ENCODE peak calls at places on chromosomes 1 and 21, in seven cellular contexts. One of them, this sample, is unnamed.

GRCh38 chr21:32143222-32143939 is 135.5 kb downstream of the MIS18A start:
- DNase-seq in left ventricle myocardium inferior: peak
- DNase-seq in fibroblast of mammary gland: peak
- DNase-seq in Calu3: no peak
- DNase-seq in endothelial cell of umbilical vein: no peak
- DNase-seq in upper lobe of right lung: no peak
- DNase-seq in neural crest cell: no peak
- DNase-seq in this sample: no peak

GRCh38 chr1:44808938-44809917 is 905 bp downstream of the BTBD19 start:
- DNase-seq in left ventricle myocardium inferior: peak
- DNase-seq in upper lobe of right lung: peak
- DNase-seq in endothelial cell of umbilical vein: peak
- DNase-seq in Calu3: no peak
- DNase-seq in neural crest cell: no peak
- DNase-seq in fibroblast of mammary gland: peak
- DNase-seq in this sample: peak

GRCh38 chr1:228238007-228238406 is 30.2 kb downstream of the OBSCN start:
- DNase-seq in endothelial cell of umbilical vein: no peak
- DNase-seq in neural crest cell: no peak
- DNase-seq in left ventricle myocardium inferior: no peak
- DNase-seq in Calu3: no peak
- DNase-seq in upper lobe of right lung: no peak
- DNase-seq in fibroblast of mammary gland: no peak
- DNase-seq in this sample: no peak

GRCh38 chr1:86616871-86617270 is 70.0 kb downstream of the CLCA4 start:
- DNase-seq in left ventricle myocardium inferior: no peak
- DNase-seq in Calu3: peak
- DNase-seq in endothelial cell of umbilical vein: no peak
- DNase-seq in upper lobe of right lung: no peak
- DNase-seq in neural crest cell: no peak
- DNase-seq in fibroblast of mammary gland: no peak
- DNase-seq in this sample: no peak

GRCh38 chr1:247146671-247147070 is 25.1 kb downstream of the ZNF124 start:
- DNase-seq in left ventricle myocardium inferior: no peak
- DNase-seq in fibroblast of mammary gland: no peak
- DNase-seq in endothelial cell of umbilical vein: no peak
- DNase-seq in Calu3: no peak
- DNase-seq in upper lobe of right lung: no peak
- DNase-seq in neural crest cell: no peak
- DNase-seq in this sample: no peak

GRCh38 chr1:19028110-19028509 is 71.6 kb upstream of the IFFO2 start:
- DNase-seq in fibroblast of mammary gland: no peak
- DNase-seq in left ventricle myocardium inferior: no peak
- DNase-seq in upper lobe of right lung: no peak
- DNase-seq in endothelial cell of umbilical vein: no peak
- DNase-seq in neural crest cell: no peak
- DNase-seq in Calu3: no peak
- DNase-seq in this sample: peak

GRCh38 chr1:62295921-62296451 is 23.2 kb downstream of the KANK4 start:
- DNase-seq in left ventricle myocardium inferior: no peak
- DNase-seq in endothelial cell of umbilical vein: no peak
- DNase-seq in Calu3: no peak
- DNase-seq in upper lobe of right lung: no peak
- DNase-seq in neural crest cell: no peak
- DNase-seq in fibroblast of mammary gland: peak
- DNase-seq in this sample: no peak

GRCh38 chr21:22575165-22575584 is 1577.0 kb downstream of the NCAM2 start:
- DNase-seq in Calu3: no peak
- DNase-seq in upper lobe of right lung: no peak
- DNase-seq in endothelial cell of umbilical vein: peak
- DNase-seq in neural crest cell: peak
- DNase-seq in left ventricle myocardium inferior: no peak
- DNase-seq in fibroblast of mammary gland: no peak
- DNase-seq in this sample: no peak

GRCh38 chr1:186643600-186643999 is 36.6 kb downstream of the PTGS2 start:
- DNase-seq in endothelial cell of umbilical vein: no peak
- DNase-seq in upper lobe of right lung: no peak
- DNase-seq in Calu3: no peak
- DNase-seq in neural crest cell: no peak
- DNase-seq in left ventricle myocardium inferior: no peak
- DNase-seq in fibroblast of mammary gland: peak
- DNase-seq in this sample: no peak

GRCh38 chr1:78619803-78620579 is at the start of gene IFI44L:
- DNase-seq in upper lobe of right lung: no peak
- DNase-seq in endothelial cell of umbilical vein: peak
- DNase-seq in left ventricle myocardium inferior: peak
- DNase-seq in fibroblast of mammary gland: peak
- DNase-seq in neural crest cell: no peak
- DNase-seq in Calu3: peak
- DNase-seq in this sample: no peak

GRCh38 chr1:205577874-205578658 is 53.7 kb downstream of the ELK4 start:
- DNase-seq in Calu3: no peak
- DNase-seq in neural crest cell: no peak
- DNase-seq in fibroblast of mammary gland: peak
- DNase-seq in upper lobe of right lung: peak
- DNase-seq in endothelial cell of umbilical vein: no peak
- DNase-seq in left ventricle myocardium inferior: no peak
- DNase-seq in this sample: no peak

GRCh38 chr1:21567241-21568005 is 58.2 kb downstream of the ALPL start:
- DNase-seq in neural crest cell: no peak
- DNase-seq in upper lobe of right lung: no peak
- DNase-seq in Calu3: no peak
- DNase-seq in left ventricle myocardium inferior: no peak
- DNase-seq in fibroblast of mammary gland: peak
- DNase-seq in endothelial cell of umbilical vein: no peak
- DNase-seq in this sample: no peak

GRCh38 chr1:161300478-161300877 is 9.3 kb downstream of the MPZ start:
- DNase-seq in left ventricle myocardium inferior: no peak
- DNase-seq in neural crest cell: no peak
- DNase-seq in endothelial cell of umbilical vein: no peak
- DNase-seq in upper lobe of right lung: no peak
- DNase-seq in Calu3: no peak
- DNase-seq in fibroblast of mammary gland: no peak
- DNase-seq in this sample: no peak

GRCh38 chr1:161298116-161298515 is 11.7 kb downstream of the MPZ start:
- DNase-seq in upper lobe of right lung: no peak
- DNase-seq in fibroblast of mammary gland: no peak
- DNase-seq in endothelial cell of umbilical vein: no peak
- DNase-seq in Calu3: no peak
- DNase-seq in neural crest cell: no peak
- DNase-seq in left ventricle myocardium inferior: no peak
- DNase-seq in this sample: no peak

GRCh38 chr1:161304927-161305871 is 4.6 kb downstream of the MPZ start:
- DNase-seq in fibroblast of mammary gland: no peak
- DNase-seq in neural crest cell: no peak
- DNase-seq in upper lobe of right lung: no peak
- DNase-seq in endothelial cell of umbilical vein: no peak
- DNase-seq in Calu3: no peak
- DNase-seq in left ventricle myocardium inferior: no peak
- DNase-seq in this sample: no peak

DNA sequence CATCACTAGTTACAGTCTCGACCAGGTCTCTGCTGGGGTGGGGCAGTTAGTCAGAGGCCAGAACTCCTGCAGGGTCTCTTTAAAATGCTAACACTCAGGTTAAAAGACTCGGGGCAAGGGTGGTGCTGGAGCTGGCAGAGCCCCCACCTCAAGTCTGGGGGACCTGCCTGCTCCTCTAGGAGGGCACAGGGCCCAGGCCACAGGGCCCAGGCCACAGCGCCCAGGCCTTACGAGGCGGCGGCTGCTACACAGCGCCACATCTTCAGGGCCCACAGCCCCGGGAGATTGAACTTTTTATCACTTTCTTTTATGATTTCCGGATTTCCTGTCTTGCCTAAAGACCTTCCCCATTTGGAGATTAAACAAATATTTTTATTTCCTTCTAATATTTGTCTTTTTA is 10.4 kb downstream of the MPZ start:
- DNase-seq in neural crest cell: no peak
- DNase-seq in Calu3: no peak
- DNase-seq in fibroblast of mammary gland: no peak
- DNase-seq in endothelial cell of umbilical vein: no peak
- DNase-seq in left ventricle myocardium inferior: no peak
- DNase-seq in upper lobe of right lung: no peak
- DNase-seq in this sample: no peak
- TF ChIP-seq CTCF in neural crest cell: no peak
- TF ChIP-seq CTCF in Calu3: no peak
- TF ChIP-seq CTCF in fibroblast of mammary gland: no peak
- TF ChIP-seq CTCF in endothelial cell of umbilical vein: no peak
- TF ChIP-seq CTCF in left ventricle myocardium inferior: no peak
- TF ChIP-seq CTCF in upper lobe of right lung: no peak
- TF ChIP-seq CTCF in this sample: no peak

DNA sequence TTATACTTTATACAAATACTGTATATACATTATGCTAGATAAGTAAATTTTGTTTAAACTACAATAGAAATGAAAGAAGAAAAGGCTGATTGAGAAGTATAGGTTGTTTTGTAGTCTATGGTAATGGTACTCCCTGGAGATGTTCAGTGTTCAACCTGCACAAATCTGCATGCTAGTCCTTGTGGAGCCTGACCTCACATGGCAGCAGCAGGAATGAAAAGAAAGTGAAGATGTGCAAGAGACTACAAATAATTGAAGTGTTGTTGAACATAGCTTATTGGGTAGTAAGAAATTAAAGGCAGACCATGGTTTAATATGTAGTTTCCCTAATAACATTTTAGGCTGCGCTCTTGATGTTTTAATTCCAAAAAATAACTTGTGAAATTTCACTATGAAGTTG is 201.2 kb downstream of the TGFB2 start:
- DNase-seq in neural crest cell: no peak
- DNase-seq in endothelial cell of umbilical vein: no peak
- DNase-seq in Calu3: peak
- DNase-seq in left ventricle myocardium inferior: no peak
- DNase-seq in upper lobe of right lung: no peak
- DNase-seq in fibroblast of mammary gland: peak
- DNase-seq in this sample: no peak
- TF ChIP-seq CTCF in neural crest cell: no peak
- TF ChIP-seq CTCF in endothelial cell of umbilical vein: no peak
- TF ChIP-seq CTCF in Calu3: no peak
- TF ChIP-seq CTCF in left ventricle myocardium inferior: no peak
- TF ChIP-seq CTCF in upper lobe of right lung: no peak
- TF ChIP-seq CTCF in fibroblast of mammary gland: peak
- TF ChIP-seq CTCF in this sample: no peak

GRCh38 chr1:221850788-221851187 is 108.9 kb upstream of the DUSP10 start:
- DNase-seq in left ventricle myocardium inferior: no peak
- DNase-seq in fibroblast of mammary gland: no peak
- DNase-seq in neural crest cell: no peak
- DNase-seq in endothelial cell of umbilical vein: no peak
- DNase-seq in Calu3: no peak
- DNase-seq in upper lobe of right lung: no peak
- DNase-seq in this sample: no peak

GRCh38 chr1:221855156-221855555 is 113.3 kb upstream of the DUSP10 start:
- DNase-seq in endothelial cell of umbilical vein: no peak
- DNase-seq in neural crest cell: no peak
- DNase-seq in Calu3: no peak
- DNase-seq in left ventricle myocardium inferior: no peak
- DNase-seq in fibroblast of mammary gland: no peak
- DNase-seq in upper lobe of right lung: no peak
- DNase-seq in this sample: no peak

GRCh38 chr1:221858758-221859157 is 116.9 kb upstream of the DUSP10 start:
- DNase-seq in Calu3: no peak
- DNase-seq in endothelial cell of umbilical vein: no peak
- DNase-seq in left ventricle myocardium inferior: no peak
- DNase-seq in upper lobe of right lung: no peak
- DNase-seq in neural crest cell: no peak
- DNase-seq in fibroblast of mammary gland: peak
- DNase-seq in this sample: no peak

GRCh38 chr1:221851341-221851740 is 109.5 kb upstream of the DUSP10 start:
- DNase-seq in endothelial cell of umbilical vein: no peak
- DNase-seq in upper lobe of right lung: no peak
- DNase-seq in fibroblast of mammary gland: no peak
- DNase-seq in neural crest cell: no peak
- DNase-seq in left ventricle myocardium inferior: no peak
- DNase-seq in Calu3: no peak
- DNase-seq in this sample: no peak

DNA sequence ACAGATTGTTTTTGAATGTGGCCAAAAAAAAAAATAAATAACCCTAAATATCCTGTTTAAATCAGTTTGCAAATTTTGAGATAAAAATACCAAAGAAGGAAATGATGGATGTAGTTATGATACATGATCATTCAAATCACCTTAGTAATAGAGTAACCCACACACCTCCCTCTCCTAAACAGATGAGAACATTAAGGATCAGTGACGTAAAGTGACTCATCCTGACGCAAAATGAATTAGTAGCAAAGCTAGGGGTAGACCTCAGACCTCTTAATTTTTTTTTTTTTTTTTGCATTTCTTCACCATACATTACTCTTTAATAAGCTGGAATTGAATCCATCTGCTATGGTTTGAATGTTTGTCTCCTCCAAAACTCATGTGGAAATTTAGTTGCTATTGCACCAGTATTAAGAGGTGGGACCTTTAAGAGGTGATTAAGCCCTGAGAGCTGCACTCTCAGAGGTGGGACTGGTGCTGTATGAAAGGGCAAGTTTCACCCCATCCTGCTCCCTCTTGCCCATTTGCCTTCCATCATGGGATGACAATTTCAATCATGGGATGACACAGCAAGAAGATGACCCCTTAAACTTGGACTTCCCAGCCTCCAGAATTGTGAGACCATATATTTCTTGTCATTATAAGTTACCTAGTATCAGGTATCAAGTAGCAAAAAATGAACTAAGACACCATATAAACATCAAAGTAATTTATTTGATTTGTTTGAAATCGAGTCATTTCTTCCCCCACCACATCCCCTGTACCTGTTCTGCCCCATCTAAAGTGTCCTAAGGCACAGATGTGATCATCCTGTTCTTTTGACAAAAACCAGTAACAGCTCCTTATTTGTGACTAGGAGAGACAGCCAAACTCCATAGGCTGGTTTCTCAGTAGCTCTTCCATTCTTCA is 114.6 kb upstream of the DUSP10 start:
- DNase-seq in fibroblast of mammary gland: peak
- DNase-seq in endothelial cell of umbilical vein: no peak
- DNase-seq in upper lobe of right lung: no peak
- DNase-seq in Calu3: no peak
- DNase-seq in left ventricle myocardium inferior: no peak
- DNase-seq in neural crest cell: no peak
- DNase-seq in this sample: no peak
- TF ChIP-seq CTCF in fibroblast of mammary gland: no peak
- TF ChIP-seq CTCF in endothelial cell of umbilical vein: no peak
- TF ChIP-seq CTCF in upper lobe of right lung: no peak
- TF ChIP-seq CTCF in Calu3: no peak
- TF ChIP-seq CTCF in left ventricle myocardium inferior: no peak
- TF ChIP-seq CTCF in neural crest cell: peak
- TF ChIP-seq CTCF in this sample: no peak

DNA sequence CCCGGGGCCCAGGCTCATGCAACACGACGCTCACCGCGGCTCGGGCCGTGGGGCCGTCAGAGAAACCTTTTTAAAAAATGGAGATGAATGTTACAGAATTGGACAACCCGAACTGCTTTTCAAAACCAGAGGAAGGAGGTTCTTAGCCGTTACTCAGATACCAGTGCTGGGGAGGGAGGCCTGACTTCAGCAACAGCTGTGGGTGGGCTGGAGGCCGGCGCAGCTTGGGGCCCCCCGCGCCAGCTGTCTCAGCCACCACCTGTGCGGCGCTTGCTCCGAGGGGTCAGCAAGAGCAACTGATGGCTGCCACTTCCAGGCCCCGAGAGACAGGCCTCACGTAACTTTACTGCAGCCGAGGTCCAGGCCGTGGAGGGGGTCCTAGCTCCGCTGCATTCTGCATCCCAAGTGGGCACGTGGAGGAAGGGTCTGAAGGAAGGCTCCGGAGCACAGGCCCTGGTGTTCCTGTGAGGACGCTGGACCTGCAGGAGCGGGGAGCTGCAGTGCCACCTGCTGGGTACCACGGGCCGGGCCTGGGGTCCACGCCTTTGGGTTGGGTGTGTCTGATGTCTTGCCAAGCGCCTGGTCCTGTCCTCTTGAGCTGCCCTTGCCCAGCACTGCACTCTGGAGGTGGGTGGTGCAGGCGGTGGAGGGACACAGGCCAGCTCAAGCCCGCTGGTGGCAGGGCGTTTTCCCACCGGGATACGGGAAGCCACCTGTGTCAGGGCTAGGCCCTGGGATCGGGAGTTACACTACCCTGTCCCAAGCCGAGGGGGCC is 9.8 kb downstream of the THAP3 start:
- DNase-seq in neural crest cell: peak
- DNase-seq in Calu3: peak
- DNase-seq in fibroblast of mammary gland: peak
- DNase-seq in upper lobe of right lung: peak
- DNase-seq in left ventricle myocardium inferior: peak
- DNase-seq in endothelial cell of umbilical vein: peak
- DNase-seq in this sample: peak
- TF ChIP-seq CTCF in neural crest cell: peak
- TF ChIP-seq CTCF in Calu3: no peak
- TF ChIP-seq CTCF in fibroblast of mammary gland: peak
- TF ChIP-seq CTCF in upper lobe of right lung: peak
- TF ChIP-seq CTCF in left ventricle myocardium inferior: peak
- TF ChIP-seq CTCF in endothelial cell of umbilical vein: peak
- TF ChIP-seq CTCF in this sample: peak